ENCODE peak calls at places on chromosomes 4 and X, in nine cellular contexts. One of them, this sample, is unnamed.

GRCh38 chrX:38375888-38376287 is 23.5 kb downstream of the OTC start:
- DNase-seq in T-cell: no peak
- DNase-seq in stimulated activated CD4-positive, alpha-beta T cell treated with anti-CD3 and anti-CD28 coated beads, Interleukin-4, amount 100 ng/mL, for 4 hours: no peak
- DNase-seq in fibroblast of pulmonary artery: peak; percentile 22
- DNase-seq in lower leg skin: no peak
- DNase-seq in activated T-helper 1 cell treated with Interleukin-2 at 50 U/mL for 16 hours: no peak
- DNase-seq in GM12864: no peak
- DNase-seq in astrocyte of the cerebellum: no peak
- DNase-seq in NCI-H1436: no peak
- DNase-seq in this sample: no peak

GRCh38 chr4:169033660-169034059 is 23.6 kb upstream of the CBR4 start:
- DNase-seq in NCI-H1436: peak; percentile 91
- DNase-seq in T-cell: no peak
- DNase-seq in GM12864: no peak
- DNase-seq in stimulated activated CD4-positive, alpha-beta T cell treated with anti-CD3 and anti-CD28 coated beads, Interleukin-4, amount 100 ng/mL, for 4 hours: no peak
- DNase-seq in lower leg skin: peak; percentile 85
- DNase-seq in fibroblast of pulmonary artery: no peak
- DNase-seq in astrocyte of the cerebellum: no peak
- DNase-seq in activated T-helper 1 cell treated with Interleukin-2 at 50 U/mL for 16 hours: no peak
- DNase-seq in this sample: no peak

GRCh38 chrX:455673-456072 is 69.0 kb upstream of the PPP2R3B start:
- DNase-seq in lower leg skin: peak; percentile 58
- DNase-seq in astrocyte of the cerebellum: no peak
- DNase-seq in fibroblast of pulmonary artery: no peak
- DNase-seq in GM12864: no peak
- DNase-seq in T-cell: no peak
- DNase-seq in activated T-helper 1 cell treated with Interleukin-2 at 50 U/mL for 16 hours: no peak
- DNase-seq in NCI-H1436: no peak
- DNase-seq in stimulated activated CD4-positive, alpha-beta T cell treated with anti-CD3 and anti-CD28 coated beads, Interleukin-4, amount 100 ng/mL, for 4 hours: no peak
- DNase-seq in this sample: no peak

GRCh38 chr4:40223343-40223742 is 26.5 kb downstream of the RHOH start:
- DNase-seq in T-cell: no peak
- DNase-seq in NCI-H1436: no peak
- DNase-seq in astrocyte of the cerebellum: no peak
- DNase-seq in fibroblast of pulmonary artery: no peak
- DNase-seq in lower leg skin: no peak
- DNase-seq in activated T-helper 1 cell treated with Interleukin-2 at 50 U/mL for 16 hours: no peak
- DNase-seq in GM12864: no peak
- DNase-seq in stimulated activated CD4-positive, alpha-beta T cell treated with anti-CD3 and anti-CD28 coated beads, Interleukin-4, amount 100 ng/mL, for 4 hours: no peak
- DNase-seq in this sample: no peak

GRCh38 chr4:36187723-36188333 is 56.5 kb downstream of the ARAP2 start:
- DNase-seq in lower leg skin: no peak
- DNase-seq in NCI-H1436: no peak
- DNase-seq in astrocyte of the cerebellum: peak; percentile 49
- DNase-seq in stimulated activated CD4-positive, alpha-beta T cell treated with anti-CD3 and anti-CD28 coated beads, Interleukin-4, amount 100 ng/mL, for 4 hours: no peak
- DNase-seq in GM12864: no peak
- DNase-seq in fibroblast of pulmonary artery: peak; percentile 62
- DNase-seq in T-cell: no peak
- DNase-seq in activated T-helper 1 cell treated with Interleukin-2 at 50 U/mL for 16 hours: no peak
- DNase-seq in this sample: no peak

GRCh38 chrX:137427061-137427778 is 138.7 kb upstream of the ZIC3 start:
- DNase-seq in NCI-H1436: no peak
- DNase-seq in GM12864: no peak
- DNase-seq in T-cell: no peak
- DNase-seq in fibroblast of pulmonary artery: no peak
- DNase-seq in stimulated activated CD4-positive, alpha-beta T cell treated with anti-CD3 and anti-CD28 coated beads, Interleukin-4, amount 100 ng/mL, for 4 hours: no peak
- DNase-seq in lower leg skin: no peak
- DNase-seq in astrocyte of the cerebellum: no peak
- DNase-seq in activated T-helper 1 cell treated with Interleukin-2 at 50 U/mL for 16 hours: no peak
- DNase-seq in this sample: no peak

GRCh38 chr4:139024686-139025085 is 9.1 kb downstream of the NOCT start:
- DNase-seq in stimulated activated CD4-positive, alpha-beta T cell treated with anti-CD3 and anti-CD28 coated beads, Interleukin-4, amount 100 ng/mL, for 4 hours: no peak
- DNase-seq in fibroblast of pulmonary artery: no peak
- DNase-seq in lower leg skin: no peak
- DNase-seq in GM12864: no peak
- DNase-seq in T-cell: no peak
- DNase-seq in astrocyte of the cerebellum: no peak
- DNase-seq in activated T-helper 1 cell treated with Interleukin-2 at 50 U/mL for 16 hours: no peak
- DNase-seq in NCI-H1436: no peak
- DNase-seq in this sample: no peak

GRCh38 chr4:40629401-40630334 is at the start of gene RBM47:
- DNase-seq in stimulated activated CD4-positive, alpha-beta T cell treated with anti-CD3 and anti-CD28 coated beads, Interleukin-4, amount 100 ng/mL, for 4 hours: peak; percentile 41
- DNase-seq in fibroblast of pulmonary artery: peak; percentile 67
- DNase-seq in lower leg skin: peak; percentile 94
- DNase-seq in GM12864: peak; percentile 39
- DNase-seq in astrocyte of the cerebellum: no peak
- DNase-seq in T-cell: peak; percentile 30
- DNase-seq in NCI-H1436: peak; percentile 23
- DNase-seq in activated T-helper 1 cell treated with Interleukin-2 at 50 U/mL for 16 hours: no peak
- DNase-seq in this sample: peak; percentile 50